ENCODE peak calls at places on chromosome 22, in nine cellular contexts. One of them, this sample, is unnamed. For H3K4me1 and H3K27me3, the result is how much of the 10 kb centered on the place peaks cover.

GRCh38 chr22:29457730-29458129 is 19.3 kb downstream of the RFPL1 start:
- DNase-seq in sigmoid colon: no peak
- DNase-seq in heart left ventricle: no peak
- DNase-seq in CD4-positive, alpha-beta memory T cell: no peak
- DNase-seq in adrenal gland: peak
- DNase-seq in RWPE2: no peak
- DNase-seq in naive thymus-derived CD4-positive, alpha-beta T cell: no peak
- DNase-seq in aorta: peak
- DNase-seq in prostate gland: no peak
- DNase-seq in this sample: no peak

GRCh38 chr22:46843691-46844297 is 81.3 kb downstream of the TBC1D22A start:
- DNase-seq in adrenal gland: no peak
- DNase-seq in heart left ventricle: no peak
- DNase-seq in naive thymus-derived CD4-positive, alpha-beta T cell: no peak
- DNase-seq in aorta: no peak
- DNase-seq in RWPE2: no peak
- DNase-seq in sigmoid colon: no peak
- DNase-seq in prostate gland: no peak
- DNase-seq in CD4-positive, alpha-beta memory T cell: no peak
- DNase-seq in this sample: no peak

GRCh38 chr22:31474743-31475142 is 14.9 kb downstream of the EIF4ENIF1 start:
- DNase-seq in heart left ventricle: no peak
- DNase-seq in RWPE2: no peak
- DNase-seq in adrenal gland: no peak
- DNase-seq in prostate gland: no peak
- DNase-seq in naive thymus-derived CD4-positive, alpha-beta T cell: no peak
- DNase-seq in aorta: no peak
- DNase-seq in CD4-positive, alpha-beta memory T cell: no peak
- DNase-seq in sigmoid colon: no peak
- DNase-seq in this sample: no peak

GRCh38 chr22:48088926-48089536 is 1326.6 kb downstream of the TBC1D22A start:
- DNase-seq in aorta: no peak
- DNase-seq in heart left ventricle: no peak
- DNase-seq in prostate gland: no peak
- DNase-seq in adrenal gland: no peak
- DNase-seq in RWPE2: no peak
- DNase-seq in sigmoid colon: peak
- DNase-seq in CD4-positive, alpha-beta memory T cell: no peak
- DNase-seq in naive thymus-derived CD4-positive, alpha-beta T cell: no peak
- DNase-seq in this sample: no peak

GRCh38 chr22:25745341-25746011 is 3.5 kb downstream of the MYO18B start:
- DNase-seq in CD4-positive, alpha-beta memory T cell: no peak
- DNase-seq in aorta: no peak
- DNase-seq in RWPE2: no peak
- DNase-seq in heart left ventricle: no peak
- DNase-seq in sigmoid colon: peak
- DNase-seq in adrenal gland: no peak
- DNase-seq in prostate gland: no peak
- DNase-seq in naive thymus-derived CD4-positive, alpha-beta T cell: no peak
- DNase-seq in this sample: no peak

GRCh38 chr22:20510811-20511577 is 3.6 kb downstream of the MED15 start:
- DNase-seq in heart left ventricle: no peak
- DNase-seq in aorta: no peak
- DNase-seq in CD4-positive, alpha-beta memory T cell: no peak
- DNase-seq in naive thymus-derived CD4-positive, alpha-beta T cell: no peak
- DNase-seq in adrenal gland: no peak
- DNase-seq in sigmoid colon: no peak
- DNase-seq in prostate gland: no peak
- DNase-seq in RWPE2: no peak
- DNase-seq in this sample: no peak

GRCh38 chr22:32951081-32951806 is 106.9 kb downstream of the SYN3 start:
- DNase-seq in naive thymus-derived CD4-positive, alpha-beta T cell: no peak
- DNase-seq in heart left ventricle: no peak
- DNase-seq in sigmoid colon: no peak
- DNase-seq in adrenal gland: peak
- DNase-seq in CD4-positive, alpha-beta memory T cell: no peak
- DNase-seq in RWPE2: no peak
- DNase-seq in prostate gland: no peak
- DNase-seq in aorta: no peak
- DNase-seq in this sample: no peak

GRCh38 chr22:29987143-29987542 is 93.1 kb upstream of the HORMAD2 start:
- DNase-seq in heart left ventricle: no peak
- DNase-seq in sigmoid colon: no peak
- DNase-seq in CD4-positive, alpha-beta memory T cell: no peak
- DNase-seq in aorta: no peak
- DNase-seq in prostate gland: no peak
- DNase-seq in adrenal gland: no peak
- DNase-seq in RWPE2: no peak
- DNase-seq in naive thymus-derived CD4-positive, alpha-beta T cell: no peak
- DNase-seq in this sample: no peak

GRCh38 chr22:20523118-20523983 is 15.9 kb downstream of the MED15 start:
- DNase-seq in CD4-positive, alpha-beta memory T cell: peak
- DNase-seq in sigmoid colon: no peak
- DNase-seq in aorta: no peak
- DNase-seq in RWPE2: no peak
- DNase-seq in prostate gland: no peak
- DNase-seq in adrenal gland: no peak
- DNase-seq in naive thymus-derived CD4-positive, alpha-beta T cell: no peak
- DNase-seq in heart left ventricle: no peak
- DNase-seq in this sample: peak

GRCh38 chr22:39733191-39733590 is 160.4 kb downstream of the ENTHD1 start:
- DNase-seq in heart left ventricle: no peak
- DNase-seq in aorta: no peak
- DNase-seq in RWPE2: no peak
- DNase-seq in adrenal gland: no peak
- DNase-seq in prostate gland: no peak
- DNase-seq in sigmoid colon: no peak
- DNase-seq in naive thymus-derived CD4-positive, alpha-beta T cell: no peak
- DNase-seq in CD4-positive, alpha-beta memory T cell: no peak
- DNase-seq in this sample: no peak

DNA sequence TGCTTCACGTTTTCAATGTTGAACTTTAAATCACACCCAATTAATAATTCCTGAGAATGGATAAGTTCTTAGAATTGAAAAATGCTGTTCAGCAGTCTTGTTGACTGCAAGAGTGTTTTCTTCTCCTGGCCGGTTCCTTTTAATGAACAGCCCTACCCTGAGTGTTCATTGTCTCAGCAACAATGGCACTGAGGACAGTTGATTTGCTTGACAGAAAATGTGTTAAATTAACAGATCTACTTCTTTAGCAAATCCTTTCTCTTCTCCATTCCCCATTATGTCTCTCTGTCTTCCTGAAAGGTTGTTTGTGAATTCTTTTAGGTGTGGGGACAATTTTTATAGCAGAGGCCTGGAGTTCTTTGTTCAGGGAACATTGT is 11.4 kb downstream of the CECR2 start:
- DNase-seq in sigmoid colon: no peak
- DNase-seq in prostate gland: no peak
- DNase-seq in naive thymus-derived CD4-positive, alpha-beta T cell: no peak
- DNase-seq in CD4-positive, alpha-beta memory T cell: no peak
- DNase-seq in aorta: no peak
- DNase-seq in heart left ventricle: no peak
- DNase-seq in RWPE2: no peak
- DNase-seq in adrenal gland: no peak
- DNase-seq in this sample: no peak
- H3K4me3 ChIP-seq in sigmoid colon: no peak
- H3K4me3 ChIP-seq in prostate gland: no peak
- H3K4me3 ChIP-seq in naive thymus-derived CD4-positive, alpha-beta T cell: no peak
- H3K4me3 ChIP-seq in CD4-positive, alpha-beta memory T cell: no peak
- H3K4me3 ChIP-seq in aorta: no peak
- H3K4me3 ChIP-seq in heart left ventricle: no peak
- H3K4me3 ChIP-seq in RWPE2: no peak
- H3K4me3 ChIP-seq in adrenal gland: no peak
- H3K4me3 ChIP-seq in this sample: no peak

DNA sequence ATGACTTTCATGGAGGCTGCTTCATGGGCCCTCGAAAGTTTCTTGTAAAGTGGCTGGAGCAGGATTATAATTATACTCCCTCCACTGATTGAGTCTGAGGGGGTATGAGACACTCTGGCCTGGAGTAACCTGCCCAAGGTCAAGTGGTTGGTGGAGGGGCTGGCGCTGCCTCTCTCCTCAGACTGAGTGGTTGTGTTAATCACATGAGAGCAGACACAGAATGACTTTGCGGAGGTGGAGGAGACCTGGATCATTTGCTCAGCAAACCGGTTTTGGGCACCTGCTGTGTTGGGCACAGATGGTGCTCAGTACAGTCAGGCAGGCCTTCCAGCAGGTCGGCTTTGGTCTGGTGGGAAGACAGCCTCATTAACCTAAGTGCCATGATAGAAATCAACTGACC is 11.8 kb downstream of the BCR start:
- DNase-seq in RWPE2: no peak
- DNase-seq in adrenal gland: peak
- DNase-seq in heart left ventricle: no peak
- DNase-seq in CD4-positive, alpha-beta memory T cell: no peak
- DNase-seq in prostate gland: no peak
- DNase-seq in aorta: no peak
- DNase-seq in naive thymus-derived CD4-positive, alpha-beta T cell: no peak
- DNase-seq in sigmoid colon: no peak
- DNase-seq in this sample: no peak
- H3K4me1 ChIP-seq in RWPE2: under half
- H3K4me1 ChIP-seq in adrenal gland: under half
- H3K4me1 ChIP-seq in heart left ventricle: under half
- H3K4me1 ChIP-seq in CD4-positive, alpha-beta memory T cell: under half
- H3K4me1 ChIP-seq in prostate gland: under half
- H3K4me1 ChIP-seq in aorta: under half
- H3K4me1 ChIP-seq in naive thymus-derived CD4-positive, alpha-beta T cell: under half
- H3K4me1 ChIP-seq in sigmoid colon: under half
- H3K4me1 ChIP-seq in this sample: under half

GRCh38 chr22:41912338-41913039 is 2.4 kb downstream of the SHISA8 start:
- DNase-seq in sigmoid colon: no peak
- DNase-seq in aorta: no peak
- DNase-seq in CD4-positive, alpha-beta memory T cell: no peak
- DNase-seq in heart left ventricle: no peak
- DNase-seq in prostate gland: no peak
- DNase-seq in RWPE2: no peak
- DNase-seq in naive thymus-derived CD4-positive, alpha-beta T cell: no peak
- DNase-seq in adrenal gland: no peak
- DNase-seq in this sample: no peak
- H3K27me3 ChIP-seq in sigmoid colon: half or more
- H3K27me3 ChIP-seq in aorta: under half
- H3K27me3 ChIP-seq in CD4-positive, alpha-beta memory T cell: under half
- H3K27me3 ChIP-seq in heart left ventricle: half or more
- H3K27me3 ChIP-seq in prostate gland: under half
- H3K27me3 ChIP-seq in RWPE2: half or more
- H3K27me3 ChIP-seq in naive thymus-derived CD4-positive, alpha-beta T cell: under half
- H3K27me3 ChIP-seq in adrenal gland: under half
- H3K27me3 ChIP-seq in this sample: under half

GRCh38 chr22:44084044-44084772 is 60.1 kb downstream of the PARVB start:
- DNase-seq in adrenal gland: no peak
- DNase-seq in aorta: no peak
- DNase-seq in sigmoid colon: no peak
- DNase-seq in naive thymus-derived CD4-positive, alpha-beta T cell: no peak
- DNase-seq in heart left ventricle: no peak
- DNase-seq in RWPE2: no peak
- DNase-seq in prostate gland: no peak
- DNase-seq in CD4-positive, alpha-beta memory T cell: no peak
- DNase-seq in this sample: no peak

GRCh38 chr22:44085743-44086741 is 61.9 kb downstream of the PARVB start:
- DNase-seq in adrenal gland: peak
- DNase-seq in CD4-positive, alpha-beta memory T cell: peak
- DNase-seq in RWPE2: no peak
- DNase-seq in naive thymus-derived CD4-positive, alpha-beta T cell: no peak
- DNase-seq in sigmoid colon: peak
- DNase-seq in aorta: no peak
- DNase-seq in prostate gland: peak
- DNase-seq in heart left ventricle: peak
- DNase-seq in this sample: no peak

GRCh38 chr22:44086759-44087158 is 62.7 kb downstream of the PARVB start:
- DNase-seq in adrenal gland: no peak
- DNase-seq in aorta: no peak
- DNase-seq in naive thymus-derived CD4-positive, alpha-beta T cell: no peak
- DNase-seq in prostate gland: no peak
- DNase-seq in RWPE2: no peak
- DNase-seq in heart left ventricle: no peak
- DNase-seq in CD4-positive, alpha-beta memory T cell: no peak
- DNase-seq in sigmoid colon: no peak
- DNase-seq in this sample: no peak

GRCh38 chr22:44076825-44077224 is 52.7 kb downstream of the PARVB start:
- DNase-seq in adrenal gland: no peak
- DNase-seq in CD4-positive, alpha-beta memory T cell: no peak
- DNase-seq in aorta: no peak
- DNase-seq in naive thymus-derived CD4-positive, alpha-beta T cell: no peak
- DNase-seq in sigmoid colon: no peak
- DNase-seq in RWPE2: no peak
- DNase-seq in prostate gland: no peak
- DNase-seq in heart left ventricle: no peak
- DNase-seq in this sample: no peak

DNA sequence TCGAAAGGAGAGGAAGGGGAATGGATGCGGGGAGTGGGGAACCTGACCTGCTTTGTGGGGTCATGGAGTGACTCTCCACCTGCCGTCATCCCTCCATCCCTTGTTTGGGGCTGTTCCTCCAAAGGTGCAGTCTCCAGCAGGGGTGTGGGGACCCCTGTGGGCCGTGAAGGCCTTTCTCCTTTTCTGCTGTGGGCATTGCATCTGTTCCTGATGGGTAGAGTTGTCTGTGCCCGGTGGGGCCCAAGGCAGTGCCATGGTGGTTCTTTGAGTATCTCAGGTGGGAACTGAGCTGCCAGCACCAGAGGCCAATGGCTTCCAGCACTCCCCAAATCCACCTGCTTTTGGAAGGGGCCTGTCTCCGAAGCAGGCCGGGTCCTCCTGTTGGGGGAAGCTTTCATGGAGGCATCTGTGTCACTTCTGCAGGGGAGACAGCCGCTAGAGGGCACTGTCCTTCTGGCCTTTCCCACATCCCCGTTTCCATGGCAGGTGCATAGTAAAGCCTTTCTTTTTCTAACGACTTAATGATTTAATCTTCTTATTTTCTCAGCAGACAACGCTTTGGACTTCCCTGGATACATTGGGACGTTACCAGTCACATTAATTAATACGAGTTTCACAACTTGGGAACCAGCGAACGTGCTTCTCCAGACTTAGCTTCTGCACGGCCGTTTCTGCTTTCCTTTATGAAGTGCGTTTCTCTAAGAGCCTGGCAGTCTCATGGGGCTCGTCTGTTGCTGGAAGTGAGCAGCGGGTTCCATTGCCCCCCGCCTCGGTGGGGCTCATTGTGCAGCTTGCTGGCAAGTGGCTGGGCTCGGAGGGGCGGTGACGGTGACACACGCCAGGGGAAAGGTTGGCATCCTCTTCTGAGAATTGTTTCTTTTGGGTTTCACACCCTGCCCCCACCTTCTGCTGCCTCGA is 57.1 kb downstream of the PARVB start:
- DNase-seq in prostate gland: peak
- DNase-seq in RWPE2: no peak
- DNase-seq in CD4-positive, alpha-beta memory T cell: peak
- DNase-seq in heart left ventricle: peak
- DNase-seq in adrenal gland: peak
- DNase-seq in aorta: peak
- DNase-seq in sigmoid colon: peak
- DNase-seq in naive thymus-derived CD4-positive, alpha-beta T cell: peak
- DNase-seq in this sample: peak
- H3K4me3 ChIP-seq in prostate gland: no peak
- H3K4me3 ChIP-seq in RWPE2: no peak
- H3K4me3 ChIP-seq in CD4-positive, alpha-beta memory T cell: no peak
- H3K4me3 ChIP-seq in heart left ventricle: no peak
- H3K4me3 ChIP-seq in adrenal gland: no peak
- H3K4me3 ChIP-seq in aorta: no peak
- H3K4me3 ChIP-seq in sigmoid colon: peak
- H3K4me3 ChIP-seq in naive thymus-derived CD4-positive, alpha-beta T cell: no peak
- H3K4me3 ChIP-seq in this sample: no peak

GRCh38 chr22:35781898-35782297 is 64.2 kb downstream of the APOL5 start:
- DNase-seq in adrenal gland: no peak
- DNase-seq in naive thymus-derived CD4-positive, alpha-beta T cell: no peak
- DNase-seq in CD4-positive, alpha-beta memory T cell: no peak
- DNase-seq in heart left ventricle: no peak
- DNase-seq in RWPE2: no peak
- DNase-seq in prostate gland: no peak
- DNase-seq in aorta: no peak
- DNase-seq in sigmoid colon: no peak
- DNase-seq in this sample: no peak
- H3K4me1 ChIP-seq in adrenal gland: under half
- H3K4me1 ChIP-seq in naive thymus-derived CD4-positive, alpha-beta T cell: under half
- H3K4me1 ChIP-seq in CD4-positive, alpha-beta memory T cell: under half
- H3K4me1 ChIP-seq in heart left ventricle: under half
- H3K4me1 ChIP-seq in RWPE2: half or more
- H3K4me1 ChIP-seq in prostate gland: under half
- H3K4me1 ChIP-seq in aorta: under half
- H3K4me1 ChIP-seq in sigmoid colon: under half
- H3K4me1 ChIP-seq in this sample: under half